ENCODE peak calls at places on chromosomes 3 and 15, in four cellular contexts. M, Q, X and H are unnamed samples. For H3K4me1, the result is how much of the 10 kb centered on the place peaks cover.

GRCh38 chr15:94282269-94283250 is 51.2 kb downstream of the MCTP2 start:
- DNase-seq in M (no peak), Q (no peak), X (no peak), H (peak)

GRCh38 chr3:150094150-150094932 is 123.6 kb upstream of the PFN2 start:
- DNase-seq in M (no peak), Q (no peak), X (peak), H (peak)

GRCh38 chr3:72319202-72320095 is 528.8 kb downstream of the SHQ1 start:
- DNase-seq in M (no peak), Q (no peak), X (no peak), H (peak)

GRCh38 chr3:130699765-130700164 is 46.9 kb downstream of the PIK3R4 start:
- DNase-seq in M (no peak), Q (peak), X (peak), H (no peak)

GRCh38 chr3:52080830-52081719 is 24.7 kb upstream of the DUSP7 start:
- DNase-seq in M (no peak), Q (no peak), X (no peak), H (no peak)

GRCh38 chr3:55555866-55556621 is 68.9 kb upstream of the WNT5A start:
- DNase-seq in M (no peak), Q (no peak), X (no peak), H (peak)

GRCh38 chr3:90010341-90010740 is 902.9 kb downstream of the EPHA3 start:
- DNase-seq in M (no peak), Q (no peak), X (peak), H (peak)

GRCh38 chr3:194632211-194632982 is 822 bp downstream of the TMEM44 start:
- DNase-seq in M (no peak), Q (peak), X (peak), H (no peak)

GRCh38 chr3:102238362-102238761 is 196.5 kb upstream of the ZPLD1 start:
- DNase-seq in M (no peak), Q (no peak), X (peak), H (no peak)

GRCh38 chr3:150843241-150843640 is 62.0 kb downstream of the MINDY4B start:
- DNase-seq in M (no peak), Q (no peak), X (no peak), H (no peak)

GRCh38 chr3:195539479-195539878 is 3.6 kb downstream of the PPP1R2 start:
- DNase-seq in M (no peak), Q (no peak), X (no peak), H (no peak)

GRCh38 chr3:64223809-64224570 is 1.3 kb downstream of the PRICKLE2 start:
- DNase-seq in M (peak), Q (no peak), X (no peak), H (no peak)

GRCh38 chr3:160224811-160225180 is 426 bp upstream of the C3orf80 start:
- DNase-seq in M (no peak), Q (peak), X (no peak), H (no peak)

GRCh38 chr15:34855397-34855796 is 60.0 kb upstream of the ACTC1 start:
- DNase-seq in M (no peak), Q (no peak), X (peak), H (peak)

GRCh38 chr3:14429689-14430452 is 27.5 kb downstream of the SLC6A6 start:
- DNase-seq in M (no peak), Q (no peak), X (no peak), H (no peak)
- H3K4me1 ChIP-seq in M (under half), Q (half or more), X (under half), H (under half)

GRCh38 chr3:183541235-183541655 is 14.3 kb downstream of the KLHL6 start:
- DNase-seq in M (no peak), Q (no peak), X (no peak), H (no peak)
- H3K4me3 ChIP-seq in M (no peak), Q (no peak), X (no peak), H (no peak)

DNA sequence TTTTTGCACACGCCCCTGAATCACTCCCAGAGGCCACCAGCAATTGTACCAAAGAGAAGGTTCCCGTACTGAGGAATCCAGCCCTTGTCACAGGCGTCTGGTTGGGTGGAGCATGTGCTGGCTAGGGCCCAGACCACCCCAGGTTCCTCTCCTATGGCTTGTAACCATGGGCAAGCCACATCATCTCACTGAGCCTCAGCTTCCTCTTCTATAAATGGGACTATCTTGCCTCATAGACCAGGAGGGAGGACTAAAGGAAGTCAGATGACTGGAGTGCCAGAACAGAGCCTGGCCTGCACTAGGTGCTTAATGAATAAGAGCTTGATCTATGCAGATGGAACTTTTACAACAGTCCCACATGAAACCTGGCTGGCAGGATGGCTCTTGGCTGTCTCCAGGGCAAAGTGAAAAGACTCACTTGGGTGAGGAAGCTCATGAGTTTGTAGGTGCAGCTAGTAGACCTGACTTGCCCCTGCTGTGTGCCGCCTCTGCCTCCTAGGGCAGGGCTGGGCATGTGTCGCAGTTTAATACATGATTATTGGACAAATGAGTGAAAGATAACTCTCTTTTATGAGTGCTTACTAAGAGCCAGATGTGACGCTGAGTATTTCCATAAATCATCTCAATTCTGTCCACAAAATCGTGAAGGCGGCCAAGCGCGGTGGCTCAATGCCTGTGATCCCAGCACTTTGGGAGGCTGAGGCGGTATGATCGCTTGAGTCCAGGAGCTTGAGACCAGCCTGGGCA is 29.3 kb downstream of the CTSH start:
- DNase-seq in M (peak), Q (no peak), X (peak), H (no peak)
- H3K4me1 ChIP-seq in M (under half), Q (under half), X (under half), H (under half)

GRCh38 chr3:4825572-4826236 is 153.5 kb upstream of the BHLHE40 start:
- DNase-seq in M (peak), Q (peak), X (peak), H (no peak)
- H3K4me3 ChIP-seq in M (no peak), Q (peak), X (no peak), H (no peak)

GRCh38 chr15:51243774-51244173 is 94.6 kb downstream of the CYP19A1 start:
- DNase-seq in M (no peak), Q (no peak), X (peak), H (peak)
- H3K4me1 ChIP-seq in M (under half), Q (under half), X (under half), H (under half)

DNA sequence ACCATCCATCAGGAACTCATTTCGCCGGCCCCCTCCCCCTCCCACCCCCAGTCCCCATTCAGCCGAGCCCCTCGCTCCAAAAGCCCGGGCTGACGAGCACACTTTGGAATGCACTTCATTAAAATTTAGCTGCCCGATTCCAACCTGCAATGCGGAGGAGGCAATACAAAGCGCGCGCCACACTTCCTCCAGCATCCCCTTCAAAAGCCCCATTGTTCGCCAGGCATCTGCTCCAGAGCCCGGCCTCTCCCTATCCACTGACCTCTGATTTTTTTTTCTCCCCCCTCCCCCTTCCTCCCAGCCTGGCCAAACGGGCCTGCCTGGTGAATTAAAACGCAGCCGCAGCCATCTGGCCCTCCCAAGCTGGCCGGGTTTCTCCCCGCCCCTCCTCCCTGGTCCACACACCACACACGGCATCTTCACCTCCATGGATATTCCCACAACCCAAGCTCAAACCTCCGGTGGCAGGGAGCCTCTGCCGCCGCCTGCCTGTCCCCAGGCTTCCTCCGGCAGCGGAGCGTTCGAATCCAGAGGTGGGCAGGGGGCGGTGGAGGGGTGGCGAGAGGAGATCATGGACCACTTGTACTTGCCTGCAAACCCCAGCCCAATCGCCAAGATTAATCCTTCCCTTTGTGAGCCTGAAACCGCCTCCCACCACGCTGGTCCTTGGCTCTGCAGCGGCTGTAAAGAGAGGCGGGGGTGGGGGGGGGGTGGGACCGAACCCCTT is 441.3 kb downstream of the MAGI1 start:
- DNase-seq in M (no peak), Q (no peak), X (peak), H (peak)
- H3K4me3 ChIP-seq in M (peak), Q (no peak), X (peak), H (peak)

GRCh38 chr3:188975612-188976314 is 196.0 kb upstream of the TPRG1 start:
- DNase-seq in M (no peak), Q (no peak), X (peak), H (no peak)
- H3K4me1 ChIP-seq in M (under half), Q (under half), X (under half), H (under half)

GRCh38 chr3:105988540-105988939 is 119.7 kb upstream of the CBLB start:
- DNase-seq in M (no peak), Q (no peak), X (no peak), H (no peak)
- H3K4me3 ChIP-seq in M (no peak), Q (no peak), X (no peak), H (no peak)

GRCh38 chr15:63196846-63197245 is 7.4 kb downstream of the RAB8B start:
- DNase-seq in M (no peak), Q (no peak), X (no peak), H (no peak)

GRCh38 chr15:63198315-63198714 is 8.9 kb downstream of the RAB8B start:
- DNase-seq in M (no peak), Q (no peak), X (no peak), H (peak)

GRCh38 chr15:63198752-63199250 is 9.4 kb downstream of the RAB8B start:
- DNase-seq in M (no peak), Q (no peak), X (no peak), H (peak)

GRCh38 chr15:63195257-63196023 is 6.0 kb downstream of the RAB8B start:
- DNase-seq in M (no peak), Q (no peak), X (no peak), H (no peak)

GRCh38 chr15:63197626-63198025 is 8.2 kb downstream of the RAB8B start:
- DNase-seq in M (no peak), Q (no peak), X (no peak), H (no peak)
- H3K4me1 ChIP-seq in M (under half), Q (under half), X (under half), H (half or more)

DNA sequence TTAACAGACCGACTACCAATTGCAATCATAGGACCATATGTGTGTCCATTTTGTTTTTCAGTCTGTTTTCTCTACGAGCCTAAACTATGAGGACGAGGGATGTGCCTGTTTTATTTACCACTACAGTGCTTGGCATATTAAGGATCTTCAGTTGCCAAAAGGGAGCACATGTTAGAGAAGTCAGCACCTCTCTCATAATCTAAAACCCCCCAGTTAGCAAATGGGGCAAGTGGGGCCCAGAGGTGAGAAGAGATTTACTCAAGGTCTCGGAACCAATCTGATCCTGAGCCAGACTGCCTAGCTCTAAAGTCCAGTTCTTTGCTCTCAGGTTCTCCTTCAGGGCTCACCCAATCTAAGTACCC is 578 bp upstream of the PODXL2 start:
- DNase-seq in M (no peak), Q (no peak), X (no peak), H (no peak)
- H3K4me3 ChIP-seq in M (no peak), Q (peak), X (no peak), H (no peak)